ENCODE peak calls at places on chromosome 11, in six cellular contexts. I is upper lobe of right lung, T is body of pancreas, X is heart left ventricle, K is A549, Q is fibroblast of the aortic adventitia. Z is an unnamed sample.

GRCh38 chr11:35974878-35975578 is 31.2 kb downstream of the LDLRAD3 start:
- DNase-seq in X (no peak), T (no peak), I (no peak), Q (peak; percentile 18), K (no peak), Z (no peak)

GRCh38 chr11:83026229-83026628 is 45.5 kb downstream of the RAB30 start:
- DNase-seq in X (no peak), K (no peak), I (no peak), Q (no peak), T (no peak), Z (no peak)

GRCh38 chr11:100622404-100622803 is 64.7 kb upstream of the ARHGAP42 start:
- DNase-seq in Q (no peak), T (no peak), X (no peak), I (no peak), K (no peak), Z (no peak)

GRCh38 chr11:62544521-62545436 is 1.8 kb downstream of the AHNAK start:
- DNase-seq in K (peak; percentile 48), I (no peak), Q (peak; percentile 22), T (no peak), X (peak; percentile 60), Z (no peak)

GRCh38 chr11:32888805-32889204 is 3.8 kb upstream of the QSER1 start:
- DNase-seq in I (no peak), T (no peak), Q (peak; percentile 55), K (no peak), X (no peak), Z (peak; percentile 47)

GRCh38 chr11:122423283-122423682 is 232.2 kb upstream of the UBASH3B start:
- DNase-seq in T (no peak), K (no peak), I (no peak), Q (no peak), X (no peak), Z (no peak)

GRCh38 chr11:73197348-73197747 is 20.7 kb upstream of the P2RY2 start:
- DNase-seq in I (peak; percentile 22), K (peak; percentile 63), T (no peak), X (no peak), Q (no peak), Z (no peak)

GRCh38 chr11:96188625-96189006 is 154.4 kb downstream of the MAML2 start:
- DNase-seq in Q (peak; percentile 37), I (no peak), X (no peak), T (no peak), K (no peak), Z (peak; percentile 27)

GRCh38 chr11:15157181-15157580 is 42.5 kb downstream of the INSC start:
- DNase-seq in K (no peak), T (no peak), Q (peak; percentile 74), I (no peak), X (no peak), Z (peak; percentile 78)

GRCh38 chr11:67640021-67640757 is 626 bp upstream of the TBX10 start:
- DNase-seq in Q (peak; percentile 58), X (no peak), I (peak; percentile 84), K (peak; percentile 71), T (peak; percentile 86), Z (peak; percentile 48)

GRCh38 chr11:4865855-4866254 is 15.8 kb upstream of the OR51T1 start:
- DNase-seq in I (no peak), K (no peak), T (no peak), X (no peak), Q (no peak), Z (no peak)

GRCh38 chr11:79062814-79063762 is 377.7 kb downstream of the TENM4 start:
- DNase-seq in Q (peak; percentile 48), T (peak; percentile 59), I (no peak), K (peak; percentile 53), X (no peak), Z (no peak)

GRCh38 chr11:107957109-107957588 is 28.9 kb downstream of the RAB39A start:
- DNase-seq in X (no peak), T (no peak), I (no peak), Q (peak; percentile 60), K (no peak), Z (peak; percentile 19)

GRCh38 chr11:114725623-114726022 is 47.3 kb downstream of the NXPE2 start:
- DNase-seq in K (no peak), X (no peak), T (no peak), I (no peak), Q (no peak), Z (no peak)

GRCh38 chr11:110777765-110778164 is 65.5 kb upstream of the ARHGAP20 start:
- DNase-seq in Q (peak; percentile 66), I (no peak), X (no peak), K (no peak), T (no peak), Z (peak; percentile 61)

GRCh38 chr11:74090701-74091100 is 80.1 kb downstream of the C2CD3 start:
- DNase-seq in I (no peak), K (peak; percentile 51), T (no peak), X (no peak), Q (peak; percentile 15), Z (peak; percentile 28)

GRCh38 chr11:122095950-122096942 is 19.8 kb downstream of the BLID start:
- DNase-seq in X (no peak), K (no peak), T (no peak), Q (peak; percentile 91), I (no peak), Z (peak; percentile 90)

GRCh38 chr11:116162541-116163230 is 610.1 kb downstream of the BUD13 start:
- DNase-seq in X (peak; percentile 29), T (no peak), I (no peak), K (no peak), Q (no peak), Z (no peak)

GRCh38 chr11:29448246-29448877 is 568.5 kb downstream of the KCNA4 start:
- DNase-seq in T (peak; percentile 9), K (peak; percentile 22), X (no peak), Q (peak; percentile 61), I (no peak), Z (no peak)

DNA sequence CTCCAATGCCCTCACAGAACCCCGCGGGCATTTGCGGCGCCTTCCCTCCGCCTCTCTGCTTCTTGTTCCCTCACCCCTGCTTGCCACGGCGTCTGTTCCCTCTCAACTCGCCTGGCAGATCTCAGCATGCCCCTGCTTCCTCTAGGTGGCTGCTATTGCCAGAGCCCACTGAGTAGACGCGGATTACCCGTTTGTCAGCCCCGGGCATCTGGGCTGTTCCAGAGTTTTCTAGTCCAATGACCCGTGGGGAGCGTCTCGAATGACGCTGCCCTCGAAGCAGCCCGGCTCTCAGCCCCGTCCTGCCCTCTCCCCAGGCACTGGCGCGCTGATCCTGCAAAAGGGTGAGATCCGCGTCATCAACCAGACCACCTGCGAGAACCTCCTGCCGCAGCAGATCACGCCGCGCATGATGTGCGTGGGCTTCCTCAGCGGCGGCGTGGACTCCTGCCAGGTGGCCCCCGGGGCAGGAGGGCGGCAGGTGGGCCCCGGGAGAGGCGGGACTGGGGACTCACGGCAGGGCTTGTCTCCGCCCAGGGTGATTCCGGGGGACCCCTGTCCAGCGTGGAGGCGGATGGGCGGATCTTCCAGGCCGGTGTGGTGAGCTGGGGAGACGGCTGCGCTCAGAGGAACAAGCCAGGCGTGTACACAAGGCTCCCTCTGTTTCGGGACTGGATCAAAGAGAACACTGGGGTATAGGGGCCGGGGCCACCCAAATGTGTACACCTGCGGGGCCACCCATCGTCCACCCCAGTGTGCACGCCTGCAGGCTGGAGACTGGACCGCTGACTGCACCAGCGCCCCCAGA is 49.7 kb downstream of the ST14 start:
- DNase-seq in X (peak; percentile 16), I (peak; percentile 57), K (no peak), Q (no peak), T (peak; percentile 6), Z (no peak)
- H3K4me3 ChIP-seq in X (no peak overlapping the region), I (no peak overlapping the region), K (no peak overlapping the region), Q (no peak overlapping the region), T (no peak overlapping the region), Z (no peak overlapping the region)

DNA sequence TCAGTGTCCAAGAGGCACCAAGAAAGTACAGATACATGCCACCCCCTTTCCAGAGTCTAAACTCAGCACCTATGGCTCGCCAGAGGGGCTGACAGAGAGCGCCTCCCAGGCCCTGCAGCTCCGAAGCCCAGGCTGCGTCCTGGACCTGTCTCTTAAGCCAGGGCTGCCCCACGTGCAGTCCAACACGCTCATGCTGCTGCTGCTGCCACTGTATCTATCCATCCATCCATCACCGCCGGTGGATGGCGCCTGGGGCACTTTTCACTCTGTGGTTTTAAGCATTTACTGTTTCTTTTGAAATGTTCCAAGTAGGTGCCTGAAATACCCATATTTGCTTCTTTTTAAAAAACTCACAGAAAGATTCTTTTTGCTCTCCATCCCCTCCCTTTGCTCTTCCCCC is 41.8 kb downstream of the MACROD1 start:
- DNase-seq in T (no peak), I (no peak), Q (no peak), X (no peak), K (peak; percentile 36), Z (no peak)
- TF ChIP-seq CTCF in T (no peak), I (no peak), Q (no peak), X (no peak), K (no peak), Z (no peak)

GRCh38 chr11:44561275-44561781 is 4.1 kb upstream of the CD82 start:
- DNase-seq in K (no peak), T (no peak), X (no peak), Q (no peak), I (no peak), Z (no peak)
- H3K4me3 ChIP-seq in K (no peak overlapping the region), T (no peak overlapping the region), X (no peak overlapping the region), Q (no peak overlapping the region), I (no peak overlapping the region), Z (no peak overlapping the region)

DNA sequence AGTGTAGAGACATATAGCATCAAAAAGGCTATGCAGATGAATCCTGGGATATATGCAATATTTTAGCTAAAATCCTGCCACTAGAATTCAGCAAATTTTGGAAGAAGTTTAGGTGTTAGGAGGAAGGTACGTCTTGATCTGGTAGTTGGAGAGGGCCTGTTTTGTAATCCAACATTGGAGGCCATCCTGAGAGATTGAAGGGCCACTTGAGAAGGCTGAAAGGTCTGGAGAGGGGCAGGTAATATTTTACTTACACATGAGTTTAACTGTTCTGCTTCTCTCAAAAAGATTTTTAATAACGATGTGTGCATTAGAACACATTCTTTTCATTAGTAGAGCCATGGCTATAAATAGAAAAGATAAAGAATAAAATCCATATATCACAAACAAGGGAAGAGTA is 422.1 kb downstream of the RAB38 start:
- DNase-seq in T (no peak), K (no peak), I (no peak), Q (no peak), X (no peak), Z (no peak)
- TF ChIP-seq CTCF in T (no peak), K (no peak), I (no peak), Q (no peak), X (no peak), Z (no peak)

DNA sequence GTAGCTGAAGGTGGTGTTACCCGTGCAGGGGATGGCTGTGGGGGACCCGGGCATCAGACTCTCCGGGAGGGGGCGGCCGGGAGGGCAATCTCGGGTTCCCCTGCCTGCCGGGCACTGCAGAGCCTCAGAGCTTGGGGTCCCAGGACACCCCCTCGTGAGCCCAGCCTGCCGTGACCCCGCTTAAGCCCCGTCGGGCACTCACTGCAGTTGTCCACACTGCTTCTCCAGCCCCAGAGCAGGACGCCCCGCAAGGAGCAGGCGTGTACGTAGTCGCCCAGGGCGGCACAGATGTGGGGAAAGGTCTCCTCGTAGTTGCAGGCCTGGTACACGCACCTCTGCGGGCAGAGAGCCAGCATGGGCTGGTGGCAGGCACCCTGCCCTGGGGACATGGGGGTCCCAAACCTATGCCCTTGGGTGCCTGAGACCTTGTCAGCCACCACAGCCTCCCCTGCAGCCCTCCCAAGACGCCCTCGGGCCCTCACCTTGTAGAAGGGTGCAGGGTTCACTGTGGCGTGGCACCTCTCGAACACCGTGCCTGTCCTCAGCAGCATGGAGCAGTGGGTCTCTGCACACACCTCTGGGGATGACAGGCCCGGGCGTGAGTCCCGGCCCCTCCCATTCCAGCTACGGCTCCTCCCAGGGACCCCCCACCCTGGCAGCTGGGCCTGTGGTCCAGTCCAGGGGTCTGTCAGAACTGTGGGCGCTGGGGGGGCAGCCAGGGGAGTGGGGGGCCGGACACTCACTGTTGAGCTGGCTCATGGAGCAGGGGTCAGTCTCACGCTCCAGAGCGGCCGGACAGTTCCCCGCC is 8.8 kb downstream of the MUC6 start:
- DNase-seq in I (no peak), K (no peak), X (no peak), Q (no peak), T (no peak), Z (no peak)
- H3K4me3 ChIP-seq in I (no peak overlapping the region), K (no peak overlapping the region), X (no peak overlapping the region), Q (no peak overlapping the region), T (no peak overlapping the region), Z (no peak overlapping the region)

GRCh38 chr11:132122701-132123100 is 752.3 kb downstream of the NTM start:
- DNase-seq in X (no peak), I (no peak), Q (peak; percentile 26), T (no peak), K (no peak), Z (no peak)
- TF ChIP-seq CTCF in X (no peak), I (no peak), Q (no peak), T (no peak), K (no peak), Z (no peak)